ENCODE peak calls at places on chromosome 21, in ten cellular contexts. W is H7; B is MG63; M is C1 segment of cervical spinal cord; H is ACHN; U is Calu3; R is stimulated activated CD4-positive, alpha-beta T cell treated with anti-CD3 and anti-CD28 coated beads, Interleukin-15, amount 100 ng/mL, for 1 hour; P is activated T-cell treated with anti-CD3 and anti-CD28 coated beads for 24 hours; Z is cardiac fibroblast; D is hypothalamus. C is an unnamed sample.

GRCh38 chr21:27674037-27674436 is 707.1 kb upstream of the ADAMTS5 start:
- DNase-seq in W (no peak), B (peak; percentile 28), M (no peak), H (no peak), U (no peak), R (no peak), P (no peak), Z (peak; percentile 92), D (no peak), C (no peak)

GRCh38 chr21:45364464-45365185 is 40.3 kb upstream of the COL18A1 start:
- DNase-seq in W (peak; percentile 75), B (peak; percentile 88), M (no peak), H (peak; percentile 84), U (peak; percentile 12), R (no peak), P (no peak), Z (peak; percentile 84), D (no peak), C (peak; percentile 90)

GRCh38 chr21:41766883-41767605 is at the start of gene RIPK4:
- DNase-seq in W (peak; percentile 98), B (peak; percentile 56), M (no peak), H (peak; percentile 85), U (peak; percentile 83), R (peak; percentile 57), P (peak; percentile 39), Z (peak; percentile 26), D (no peak), C (no peak)

GRCh38 chr21:36663033-36663855 is 35.7 kb upstream of the SIM2 start:
- DNase-seq in W (no peak), B (no peak), M (no peak), H (no peak), U (no peak), R (no peak), P (no peak), Z (peak; percentile 21), D (no peak), C (no peak)

GRCh38 chr21:29135481-29135880 is 5.0 kb downstream of the MAP3K7CL start:
- DNase-seq in W (no peak), B (no peak), M (no peak), H (no peak), U (no peak), R (no peak), P (no peak), Z (no peak), D (no peak), C (no peak)

GRCh38 chr21:45126085-45126687 is 51.8 kb downstream of the ADARB1 start:
- DNase-seq in W (no peak), B (no peak), M (no peak), H (no peak), U (no peak), R (no peak), P (no peak), Z (no peak), D (no peak), C (no peak)

GRCh38 chr21:27694667-27695066 is 727.8 kb upstream of the ADAMTS5 start:
- DNase-seq in W (peak; percentile 9), B (no peak), M (no peak), H (no peak), U (no peak), R (no peak), P (no peak), Z (no peak), D (no peak), C (no peak)

GRCh38 chr21:42406201-42406601 is 2.5 kb downstream of the UBASH3A start:
- DNase-seq in W (no peak), B (no peak), M (no peak), H (no peak), U (no peak), R (no peak), P (no peak), Z (no peak), D (no peak), C (no peak)

GRCh38 chr21:29299046-29299905 is 554 bp downstream of the BACH1 start:
- DNase-seq in W (peak; percentile 87), B (peak; percentile 66), M (peak; percentile 36), H (peak; percentile 61), U (peak; percentile 48), R (peak; percentile 61), P (peak; percentile 57), Z (peak; percentile 58), D (peak; percentile 55), C (peak; percentile 68)

GRCh38 chr21:30146558-30147282 is 19.9 kb downstream of the CLDN17 start:
- DNase-seq in W (no peak), B (no peak), M (no peak), H (no peak), U (peak; percentile 6), R (no peak), P (no peak), Z (no peak), D (no peak), C (no peak)

GRCh38 chr21:13368200-13368599 is 241.4 kb upstream of the POTED start:
- DNase-seq in W (no peak), B (no peak), M (no peak), H (no peak), U (no peak), R (no peak), P (no peak), Z (no peak), D (no peak), C (no peak)

GRCh38 chr21:46655230-46655629 is 19.8 kb downstream of the PRMT2 start:
- DNase-seq in W (no peak), B (no peak), M (no peak), H (no peak), U (no peak), R (no peak), P (no peak), Z (no peak), D (no peak), C (no peak)

GRCh38 chr21:46247699-46248460 is 19.3 kb upstream of the LSS start:
- DNase-seq in W (no peak), B (no peak), M (no peak), H (no peak), U (no peak), R (no peak), P (no peak), Z (no peak), D (no peak), C (no peak)

GRCh38 chr21:16073571-16073970 is 343.8 kb downstream of the USP25 start:
- DNase-seq in W (no peak), B (no peak), M (no peak), H (no peak), U (no peak), R (no peak), P (no peak), Z (no peak), D (no peak), C (no peak)

GRCh38 chr21:43772368-43772870 is 3.7 kb downstream of the CSTB start:
- DNase-seq in W (no peak), B (no peak), M (no peak), H (no peak), U (no peak), R (no peak), P (no peak), Z (no peak), D (no peak), C (no peak)

GRCh38 chr21:41589131-41589530 is 81.2 kb upstream of the TMPRSS2 start:
- DNase-seq in W (no peak), B (no peak), M (no peak), H (no peak), U (no peak), R (no peak), P (no peak), Z (no peak), D (no peak), C (no peak)

GRCh38 chr21:44710756-44711326 is 531 bp downstream of the TSPEAR start:
- DNase-seq in W (peak; percentile 78), B (no peak), M (no peak), H (no peak), U (no peak), R (no peak), P (no peak), Z (no peak), D (no peak), C (no peak)

GRCh38 chr21:45308211-45309068 is 20.7 kb upstream of the POFUT2 start:
- DNase-seq in W (peak; percentile 65), B (no peak), M (no peak), H (no peak), U (no peak), R (no peak), P (no peak), Z (peak; percentile 93), D (no peak), C (no peak)

GRCh38 chr21:33945652-33946270 is 30.2 kb upstream of the ATP5PO start:
- DNase-seq in W (no peak), B (no peak), M (no peak), H (no peak), U (no peak), R (no peak), P (no peak), Z (no peak), D (no peak), C (no peak)

GRCh38 chr21:32581732-32582131 is 3.6 kb downstream of the TCP10L start:
- DNase-seq in W (no peak), B (no peak), M (no peak), H (no peak), U (no peak), R (no peak), P (no peak), Z (no peak), D (no peak), C (no peak)

GRCh38 chr21:42218836-42219605 is at the start of gene ABCG1:
- DNase-seq in W (peak; percentile 98), B (peak; percentile 33), M (no peak), H (no peak), U (peak; percentile 24), R (peak; percentile 27), P (no peak), Z (peak; percentile 27), D (peak; percentile 32), C (peak; percentile 77)

GRCh38 chr21:27171704-27172103 is 204.8 kb upstream of the ADAMTS5 start:
- DNase-seq in W (no peak), B (no peak), M (no peak), H (no peak), U (no peak), R (no peak), P (no peak), Z (peak; percentile 81), D (no peak), C (no peak)

GRCh38 chr21:43921979-43922945 is 57.2 kb downstream of the AGPAT3 start:
- DNase-seq in W (no peak), B (no peak), M (no peak), H (no peak), U (no peak), R (peak; percentile 43), P (peak; percentile 52), Z (peak; percentile 57), D (no peak), C (no peak)

GRCh38 chr21:31696424-31696823 is 35.5 kb downstream of the SCAF4 start:
- DNase-seq in W (no peak), B (no peak), M (no peak), H (no peak), U (no peak), R (no peak), P (no peak), Z (no peak), D (no peak), C (no peak)

GRCh38 chr21:38643404-38644023 is 145.2 kb upstream of the ERG start:
- DNase-seq in W (peak; percentile 49), B (no peak), M (no peak), H (no peak), U (no peak), R (no peak), P (no peak), Z (no peak), D (no peak), C (no peak)

GRCh38 chr21:38261851-38262250 is 5.1 kb downstream of the KCNJ15 start:
- DNase-seq in W (no peak), B (no peak), M (no peak), H (no peak), U (no peak), R (no peak), P (no peak), Z (peak; percentile 73), D (no peak), C (no peak)

GRCh38 chr21:46067505-46068201 is 30.3 kb upstream of the COL6A2 start:
- DNase-seq in W (peak; percentile 59), B (no peak), M (no peak), H (no peak), U (no peak), R (no peak), P (no peak), Z (no peak), D (no peak), C (no peak)

GRCh38 chr21:24045775-24046215 is 1561.5 kb downstream of the MRPL39 start:
- DNase-seq in W (no peak), B (peak; percentile 98), M (peak; percentile 82), H (peak; percentile 86), U (peak; percentile 55), R (no peak), P (peak; percentile 2), Z (peak; percentile 98), D (peak; percentile 92), C (peak; percentile 43)

C was measured in lung microvascular endothelial cell.